ENCODE peak calls at places on chromosomes 3 and 15, in eight cellular contexts. B is spleen, X is astrocyte of the spinal cord, C is heart right ventricle, Y is AG04449, V is bronchial epithelial cell, O is endodermal cell, G is brain microvascular endothelial cell. M is an unnamed sample.

GRCh38 chr3:18236726-18237125 is 188.4 kb downstream of the SATB1 start:
- DNase-seq in B (no peak), X (no peak), C (no peak), Y (no peak), V (no peak), O (no peak), G (no peak), M (no peak)

GRCh38 chr3:161409069-161409468 is 37.8 kb upstream of the SPTSSB start:
- DNase-seq in B (no peak), X (peak; percentile 49), C (peak; percentile 41), Y (no peak), V (peak; percentile 70), O (peak; percentile 66), G (peak; percentile 36), M (peak; percentile 76)

GRCh38 chr3:138042043-138042442 is 32.1 kb downstream of the CLDN18 start:
- DNase-seq in B (no peak), X (peak; percentile 74), C (no peak), Y (no peak), V (peak; percentile 84), O (no peak), G (peak; percentile 83), M (peak; percentile 78)

GRCh38 chr3:15071699-15072098 is 6.6 kb upstream of the MRPS25 start:
- DNase-seq in B (no peak), X (no peak), C (no peak), Y (no peak), V (no peak), O (no peak), G (no peak), M (no peak)

GRCh38 chr3:115251509-115251908 is 104.4 kb upstream of the ZBTB20 start:
- DNase-seq in B (no peak), X (no peak), C (no peak), Y (no peak), V (peak; percentile 52), O (no peak), G (no peak), M (no peak)

GRCh38 chr3:112667599-112667998 is 26.7 kb upstream of the CCDC80 start:
- DNase-seq in B (no peak), X (no peak), C (no peak), Y (no peak), V (no peak), O (no peak), G (no peak), M (no peak)

GRCh38 chr3:118057086-118057485 is 977.6 kb downstream of the IGSF11 start:
- DNase-seq in B (no peak), X (no peak), C (no peak), Y (no peak), V (no peak), O (no peak), G (no peak), M (no peak)

GRCh38 chr15:68366314-68366713 is 65.6 kb downstream of the ITGA11 start:
- DNase-seq in B (no peak), X (no peak), C (no peak), Y (no peak), V (no peak), O (peak; percentile 72), G (no peak), M (no peak)

GRCh38 chr3:120435621-120436020 is 15.2 kb downstream of the FSTL1 start:
- DNase-seq in B (no peak), X (peak; percentile 70), C (no peak), Y (no peak), V (peak; percentile 92), O (peak; percentile 33), G (peak; percentile 53), M (no peak)

GRCh38 chr3:179000144-179000543 is 71.5 kb downstream of the ZMAT3 start:
- DNase-seq in B (no peak), X (peak; percentile 49), C (no peak), Y (peak; percentile 9), V (peak; percentile 20), O (no peak), G (no peak), M (no peak)

GRCh38 chr3:30578479-30578878 is 27.9 kb upstream of the TGFBR2 start:
- DNase-seq in B (peak; percentile 75), X (peak; percentile 94), C (peak; percentile 10), Y (peak; percentile 76), V (peak; percentile 60), O (no peak), G (peak; percentile 92), M (peak; percentile 95)

GRCh38 chr3:99009851-99010250 is 108.4 kb upstream of the DCBLD2 start:
- DNase-seq in B (no peak), X (no peak), C (no peak), Y (no peak), V (no peak), O (no peak), G (no peak), M (no peak)

GRCh38 chr3:145900056-145900829 is 260.7 kb downstream of the PLOD2 start:
- DNase-seq in B (no peak), X (no peak), C (no peak), Y (no peak), V (no peak), O (no peak), G (no peak), M (no peak)

GRCh38 chr3:12143949-12144504 is 14.7 kb downstream of the TIMP4 start:
- DNase-seq in B (no peak), X (peak; percentile 65), C (peak; percentile 54), Y (peak; percentile 12), V (peak; percentile 8), O (no peak), G (peak; percentile 68), M (peak; percentile 87)

GRCh38 chr15:67943961-67944674 is 104.3 kb upstream of the RNU6-1 start:
- DNase-seq in B (no peak), X (no peak), C (peak; percentile 40), Y (no peak), V (no peak), O (no peak), G (no peak), M (peak; percentile 23)

GRCh38 chr3:62316525-62316924 is 56.8 kb downstream of the FEZF2 start:
- DNase-seq in B (no peak), X (no peak), C (no peak), Y (no peak), V (no peak), O (no peak), G (no peak), M (no peak)

GRCh38 chr3:182925944-182926337 is 54.4 kb downstream of the DCUN1D1 start:
- DNase-seq in B (no peak), X (no peak), C (no peak), Y (no peak), V (no peak), O (no peak), G (no peak), M (no peak)
- H3K4me3 ChIP-seq in B (no peak overlapping the region), X (no peak overlapping the region), C (no peak overlapping the region), Y (no peak overlapping the region), V (no peak overlapping the region), O (no peak overlapping the region), G (no peak overlapping the region), M (no peak overlapping the region)

DNA sequence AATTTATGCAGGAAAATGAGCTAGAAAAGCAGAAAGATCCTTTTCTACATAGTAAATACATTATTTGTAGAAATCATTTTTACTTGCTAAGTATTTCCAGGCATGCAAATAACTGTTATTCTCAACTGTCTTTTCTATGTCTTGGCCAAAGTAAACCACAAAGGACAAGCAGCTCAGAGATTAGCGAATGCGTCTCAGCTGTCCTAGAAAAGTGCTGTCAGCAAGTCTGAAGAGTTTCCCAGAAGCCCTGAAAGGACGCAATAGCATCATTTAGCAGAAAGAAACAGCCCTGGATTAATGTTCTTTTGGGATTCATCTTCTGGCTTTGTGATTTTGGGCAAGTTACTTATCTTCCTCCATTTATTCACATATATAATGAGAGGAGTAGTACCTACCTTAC is 100.3 kb downstream of the ZIC1 start:
- DNase-seq in B (no peak), X (no peak), C (no peak), Y (no peak), V (no peak), O (no peak), G (no peak), M (no peak)
- TF ChIP-seq CTCF in B (no peak), X (no peak), C (no peak), Y (no peak), V (no peak), O (no peak), G (no peak), M (no peak)

DNA sequence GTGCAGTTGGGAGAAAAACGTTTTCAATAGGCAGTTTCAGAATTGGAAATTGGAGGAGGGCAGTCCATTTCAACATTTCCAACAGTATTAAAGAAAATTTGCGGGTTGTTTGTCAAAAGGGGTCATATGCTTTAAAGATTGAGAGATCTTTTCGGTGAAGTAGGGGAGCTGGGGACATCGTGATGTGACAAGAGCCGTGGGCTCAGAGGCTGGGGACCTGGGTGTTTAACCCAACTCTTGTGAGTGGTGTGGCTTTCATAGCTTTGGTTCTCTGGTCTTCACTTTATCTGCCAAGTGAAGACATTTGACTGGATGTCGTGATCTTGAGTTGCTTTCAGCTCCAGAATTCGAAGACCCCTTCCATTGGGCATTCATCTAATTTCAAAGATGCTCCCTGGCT is 133.2 kb downstream of the PGPEP1L start:
- DNase-seq in B (no peak), X (no peak), C (no peak), Y (no peak), V (no peak), O (no peak), G (no peak), M (no peak)
- H3K4me3 ChIP-seq in B (no peak overlapping the region), X (no peak overlapping the region), C (no peak overlapping the region), Y (peak overlapping the region; percentile 33), V (no peak overlapping the region), O (no peak overlapping the region), G (no peak overlapping the region), M (peak overlapping the region; percentile 5)

GRCh38 chr3:38168151-38168987 is 3.0 kb downstream of the OXSR1 start:
- DNase-seq in B (no peak), X (peak; percentile 75), C (no peak), Y (no peak), V (peak; percentile 82), O (no peak), G (peak; percentile 57), M (peak; percentile 89)

GRCh38 chr3:38163117-38163870 is 2.0 kb upstream of the OXSR1 start:
- DNase-seq in B (no peak), X (no peak), C (no peak), Y (no peak), V (no peak), O (peak; percentile 54), G (no peak), M (no peak)

GRCh38 chr3:38164136-38164965 is 986 bp upstream of the OXSR1 start:
- DNase-seq in B (peak; percentile 88), X (no peak), C (no peak), Y (no peak), V (no peak), O (no peak), G (no peak), M (no peak)

GRCh38 chr3:38164966-38165721 is at the start of gene OXSR1:
- DNase-seq in B (peak; percentile 99), X (peak; percentile 100), C (peak; percentile 99), Y (peak; percentile 98), V (peak; percentile 100), O (peak; percentile 97), G (peak; percentile 100), M (peak; percentile 100)

DNA sequence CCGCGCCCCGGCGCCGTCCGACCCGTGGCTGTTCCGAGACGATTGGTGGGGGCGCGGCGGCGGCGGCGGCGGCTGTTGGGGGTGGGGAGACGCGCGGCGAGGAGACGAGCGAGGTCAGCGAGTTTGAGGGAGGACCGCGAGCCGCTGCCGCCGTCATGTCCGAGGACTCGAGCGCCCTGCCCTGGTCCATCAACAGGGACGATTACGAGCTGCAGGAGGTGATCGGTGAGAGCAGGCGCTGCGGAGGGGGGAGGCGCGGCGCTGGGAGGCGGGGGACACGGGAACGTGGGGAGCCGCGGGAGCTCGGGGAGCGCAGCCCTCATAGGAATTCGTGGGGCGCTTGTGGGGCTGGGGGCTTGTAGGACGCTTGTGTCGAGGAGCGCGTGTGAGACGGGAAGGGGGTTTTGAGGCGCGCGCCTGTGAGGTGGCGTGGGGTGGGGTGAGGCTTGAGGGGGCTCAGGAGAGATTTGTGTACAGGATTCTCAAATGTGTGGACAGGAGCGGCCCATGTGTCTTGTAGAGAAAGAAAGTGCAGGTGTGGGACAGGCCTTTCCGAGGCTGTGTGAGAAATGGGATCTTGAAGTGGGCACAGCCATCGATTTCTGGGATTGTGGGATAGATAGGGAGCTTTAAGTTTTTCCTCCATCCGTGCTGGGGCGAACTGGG is 518 bp downstream of the OXSR1 start:
- DNase-seq in B (no peak), X (peak; percentile 31), C (peak; percentile 65), Y (no peak), V (no peak), O (peak; percentile 63), G (peak; percentile 43), M (peak; percentile 34)
- TF ChIP-seq CTCF in B (no peak), X (no peak), C (no peak), Y (no peak), V (no peak), O (no peak), G (no peak), M (no peak)